ENCODE peak calls at places on chromosomes 16 and 17, in seven cellular contexts. A is H9, D is mesendoderm, W is trophoblast cell, R is neuronal stem cell, M is H1, Z is mesenchymal stem cell. T is an unnamed sample.

GRCh38 chr17:34850023-34850422 is 111.2 kb downstream of the CCT6B start:
- DNase-seq in A (no peak), D (no peak), Z (no peak), R (no peak), M (no peak), W (peak), T (no peak)

GRCh38 chr17:5672141-5672540 is 87.8 kb upstream of the NLRP1 start:
- DNase-seq in W (no peak), M (no peak), R (no peak), Z (no peak), A (no peak), D (no peak), T (no peak)

GRCh38 chr17:81735181-81736102 is 23.4 kb downstream of the SLC25A10 start:
- DNase-seq in W (peak), R (no peak), D (no peak), M (no peak), A (no peak), Z (peak), T (peak)

GRCh38 chr16:85313541-85314208 is 201.4 kb upstream of the CIBAR2 start:
- DNase-seq in W (no peak), Z (peak), M (no peak), D (no peak), A (no peak), R (no peak), T (peak)

GRCh38 chr17:77061711-77062110 is 79.1 kb upstream of the SEC14L1 start:
- DNase-seq in D (no peak), W (no peak), A (no peak), M (no peak), Z (no peak), R (no peak), T (no peak)

GRCh38 chr16:53064179-53064578 is 9.4 kb downstream of the CHD9 start:
- DNase-seq in R (no peak), M (no peak), Z (no peak), W (no peak), A (no peak), D (no peak), T (no peak)

GRCh38 chr16:13923703-13924298 is 3.8 kb downstream of the ERCC4 start:
- DNase-seq in Z (peak), R (peak), A (no peak), M (no peak), W (peak), D (peak), T (peak)

GRCh38 chr16:56282455-56282854 is 91.2 kb downstream of the GNAO1 start:
- DNase-seq in D (no peak), R (no peak), M (no peak), A (no peak), Z (no peak), W (no peak), T (no peak)

GRCh38 chr16:24523569-24523968 is 15.8 kb upstream of the RBBP6 start:
- DNase-seq in D (peak), W (peak), M (no peak), R (no peak), A (peak), Z (no peak), T (no peak)

GRCh38 chr16:85491798-85492616 is 121.1 kb upstream of the GSE1 start:
- DNase-seq in D (peak), Z (no peak), W (peak), R (no peak), M (no peak), A (no peak), T (no peak)

GRCh38 chr16:51497541-51498211 is 346.6 kb upstream of the SALL1 start:
- DNase-seq in D (no peak), R (no peak), A (no peak), W (no peak), Z (no peak), M (no peak), T (no peak)

GRCh38 chr16:20868890-20869289 is 31.3 kb downstream of the DCUN1D3 start:
- DNase-seq in R (no peak), Z (peak), W (no peak), D (no peak), M (no peak), A (no peak), T (peak)

GRCh38 chr17:61567045-61567802 is 23.8 kb downstream of the NACA2 start:
- DNase-seq in A (no peak), W (no peak), R (no peak), D (no peak), Z (no peak), M (no peak), T (no peak)
- H2BK5ac ChIP-seq in A (no peak), W (no peak), R (no peak), D (no peak), Z (no peak), M (no peak), T (no peak)

DNA sequence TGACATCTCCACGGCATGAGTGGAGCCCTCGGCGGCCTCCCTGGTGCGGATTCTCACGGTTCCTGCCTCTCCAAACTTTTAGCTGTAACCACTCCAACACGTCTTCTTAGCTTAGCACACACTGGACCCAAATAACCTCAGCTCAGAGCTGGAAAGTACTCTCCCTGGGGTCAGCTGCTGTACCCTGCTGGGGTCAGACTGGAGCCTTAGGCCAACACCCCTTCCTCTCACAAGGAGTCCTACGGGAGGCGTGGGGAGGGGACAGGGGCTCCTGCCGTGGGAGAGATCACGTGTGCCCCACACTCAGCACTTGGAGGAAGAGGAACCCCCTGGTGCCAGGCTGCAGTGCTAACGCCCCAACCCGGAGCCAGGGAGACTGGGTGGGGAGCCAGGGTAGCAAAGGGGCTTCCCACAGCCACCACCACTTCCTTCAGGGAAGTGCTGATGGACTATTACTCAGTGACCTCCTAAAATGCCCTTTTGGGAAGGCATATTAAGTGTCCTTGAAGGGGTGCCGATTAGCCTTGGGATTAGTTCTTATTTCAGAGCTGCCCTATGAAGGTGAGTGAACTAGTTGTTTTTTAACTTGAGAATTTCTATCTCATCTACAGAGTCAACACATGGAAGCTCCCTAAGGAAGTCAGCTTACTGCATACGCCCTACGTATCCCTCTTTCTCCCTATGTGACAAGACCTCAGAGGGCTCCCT is 124.0 kb downstream of the HIC1 start:
- DNase-seq in R (no peak), M (no peak), A (no peak), W (no peak), D (no peak), Z (no peak), T (no peak)
- H3K4me2 ChIP-seq in R (no peak), M (no peak), A (no peak), W (no peak), D (no peak), Z (no peak), T (no peak)

GRCh38 chr16:30633526-30633925 is 17.2 kb upstream of the PRR14 start:
- DNase-seq in W (no peak), A (no peak), R (no peak), M (no peak), Z (no peak), D (no peak), T (no peak)
- H2BK5ac ChIP-seq in W (no peak), A (no peak), R (no peak), M (no peak), Z (no peak), D (no peak), T (peak)

DNA sequence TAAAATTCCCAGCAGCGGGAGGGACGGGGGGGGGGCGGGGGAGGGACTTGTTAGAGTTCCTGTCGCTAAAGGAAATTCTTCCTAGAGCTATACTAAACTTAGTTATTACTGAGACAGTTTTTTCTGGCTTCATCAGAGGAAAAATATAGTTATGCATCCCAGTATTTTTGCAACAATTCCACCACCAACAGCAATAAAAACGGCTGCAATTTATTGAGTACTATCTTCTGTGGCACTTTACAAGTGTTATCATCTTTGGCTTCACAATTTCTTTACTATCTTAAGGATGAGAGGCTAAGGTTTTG is 6.9 kb upstream of the DHRS7B start:
- DNase-seq in D (no peak), M (no peak), R (no peak), Z (no peak), A (no peak), W (no peak), T (no peak)
- H3K4me2 ChIP-seq in D (no peak), M (no peak), R (no peak), Z (no peak), A (no peak), W (no peak), T (no peak)

GRCh38 chr16:77686385-77686784 is 35.9 kb upstream of the NUDT7 start:
- DNase-seq in D (no peak), M (no peak), R (no peak), W (no peak), A (no peak), Z (no peak), T (no peak)
- H2BK5ac ChIP-seq in D (no peak), M (no peak), R (no peak), W (no peak), A (no peak), Z (no peak), T (no peak)

T was measured in IMR-90.